ENCODE peak calls at places on chromosomes 3 and 15, in nine cellular contexts. One of them, this sample, is unnamed.

GRCh38 chr15:59401810-59402569 is 29.3 kb upstream of the MYO1E start:
- DNase-seq in endothelial cell: no peak
- DNase-seq in neural progenitor cell: no peak
- DNase-seq in activated naive CD4-positive, alpha-beta T cell: no peak
- DNase-seq in dermis microvascular lymphatic vessel endothelial cell: no peak
- DNase-seq in AG09309: no peak
- DNase-seq in SW480: no peak
- DNase-seq in astrocyte of the spinal cord: no peak
- DNase-seq in left lung: no peak
- DNase-seq in this sample: no peak

GRCh38 chr15:54504695-54505094 is 526.5 kb downstream of the UNC13C start:
- DNase-seq in endothelial cell: no peak
- DNase-seq in neural progenitor cell: no peak
- DNase-seq in activated naive CD4-positive, alpha-beta T cell: no peak
- DNase-seq in dermis microvascular lymphatic vessel endothelial cell: no peak
- DNase-seq in AG09309: no peak
- DNase-seq in SW480: no peak
- DNase-seq in astrocyte of the spinal cord: no peak
- DNase-seq in left lung: no peak
- DNase-seq in this sample: no peak

GRCh38 chr15:83061680-83062079 is 5.4 kb downstream of the BTBD1 start:
- DNase-seq in endothelial cell: no peak
- DNase-seq in neural progenitor cell: peak
- DNase-seq in activated naive CD4-positive, alpha-beta T cell: no peak
- DNase-seq in dermis microvascular lymphatic vessel endothelial cell: no peak
- DNase-seq in AG09309: no peak
- DNase-seq in SW480: no peak
- DNase-seq in astrocyte of the spinal cord: peak
- DNase-seq in left lung: no peak
- DNase-seq in this sample: no peak

GRCh38 chr3:11818033-11818432 is 28.7 kb downstream of the TAMM41 start:
- DNase-seq in endothelial cell: no peak
- DNase-seq in neural progenitor cell: no peak
- DNase-seq in activated naive CD4-positive, alpha-beta T cell: no peak
- DNase-seq in dermis microvascular lymphatic vessel endothelial cell: no peak
- DNase-seq in AG09309: no peak
- DNase-seq in SW480: no peak
- DNase-seq in astrocyte of the spinal cord: peak
- DNase-seq in left lung: no peak
- DNase-seq in this sample: no peak

GRCh38 chr3:155991847-155992246 is 121.4 kb downstream of the GMPS start:
- DNase-seq in endothelial cell: no peak
- DNase-seq in neural progenitor cell: no peak
- DNase-seq in activated naive CD4-positive, alpha-beta T cell: no peak
- DNase-seq in dermis microvascular lymphatic vessel endothelial cell: no peak
- DNase-seq in AG09309: no peak
- DNase-seq in SW480: no peak
- DNase-seq in astrocyte of the spinal cord: no peak
- DNase-seq in left lung: no peak
- DNase-seq in this sample: no peak

GRCh38 chr3:194043516-194043915 is 92.4 kb upstream of the HES1 start:
- DNase-seq in endothelial cell: no peak
- DNase-seq in neural progenitor cell: no peak
- DNase-seq in activated naive CD4-positive, alpha-beta T cell: no peak
- DNase-seq in dermis microvascular lymphatic vessel endothelial cell: peak
- DNase-seq in AG09309: peak
- DNase-seq in SW480: no peak
- DNase-seq in astrocyte of the spinal cord: peak
- DNase-seq in left lung: no peak
- DNase-seq in this sample: no peak

GRCh38 chr3:71219744-71220638 is 363.5 kb downstream of the FOXP1 start:
- DNase-seq in endothelial cell: no peak
- DNase-seq in neural progenitor cell: no peak
- DNase-seq in activated naive CD4-positive, alpha-beta T cell: peak
- DNase-seq in dermis microvascular lymphatic vessel endothelial cell: no peak
- DNase-seq in AG09309: no peak
- DNase-seq in SW480: no peak
- DNase-seq in astrocyte of the spinal cord: no peak
- DNase-seq in left lung: no peak
- DNase-seq in this sample: no peak

GRCh38 chr3:157608006-157608405 is 104.8 kb upstream of the VEPH1 start:
- DNase-seq in endothelial cell: no peak
- DNase-seq in neural progenitor cell: no peak
- DNase-seq in activated naive CD4-positive, alpha-beta T cell: no peak
- DNase-seq in dermis microvascular lymphatic vessel endothelial cell: no peak
- DNase-seq in AG09309: no peak
- DNase-seq in SW480: no peak
- DNase-seq in astrocyte of the spinal cord: no peak
- DNase-seq in left lung: no peak
- DNase-seq in this sample: no peak

GRCh38 chr15:28167042-28167441 is 67.9 kb upstream of the OCA2 start:
- DNase-seq in endothelial cell: no peak
- DNase-seq in neural progenitor cell: no peak
- DNase-seq in activated naive CD4-positive, alpha-beta T cell: no peak
- DNase-seq in dermis microvascular lymphatic vessel endothelial cell: no peak
- DNase-seq in AG09309: no peak
- DNase-seq in SW480: no peak
- DNase-seq in astrocyte of the spinal cord: no peak
- DNase-seq in left lung: no peak
- DNase-seq in this sample: no peak

GRCh38 chr3:187368251-187368733 is at the start of gene RTP4:
- DNase-seq in endothelial cell: no peak
- DNase-seq in neural progenitor cell: no peak
- DNase-seq in activated naive CD4-positive, alpha-beta T cell: peak
- DNase-seq in dermis microvascular lymphatic vessel endothelial cell: peak
- DNase-seq in AG09309: peak
- DNase-seq in SW480: peak
- DNase-seq in astrocyte of the spinal cord: peak
- DNase-seq in left lung: no peak
- DNase-seq in this sample: peak

GRCh38 chr15:68268405-68268804 is 9.1 kb upstream of the FEM1B start:
- DNase-seq in endothelial cell: no peak
- DNase-seq in neural progenitor cell: no peak
- DNase-seq in activated naive CD4-positive, alpha-beta T cell: no peak
- DNase-seq in dermis microvascular lymphatic vessel endothelial cell: no peak
- DNase-seq in AG09309: no peak
- DNase-seq in SW480: peak
- DNase-seq in astrocyte of the spinal cord: no peak
- DNase-seq in left lung: no peak
- DNase-seq in this sample: no peak

GRCh38 chr15:75831806-75832102 is 11.5 kb upstream of the UBE2Q2 start:
- DNase-seq in endothelial cell: no peak
- DNase-seq in neural progenitor cell: no peak
- DNase-seq in activated naive CD4-positive, alpha-beta T cell: no peak
- DNase-seq in dermis microvascular lymphatic vessel endothelial cell: no peak
- DNase-seq in AG09309: no peak
- DNase-seq in SW480: no peak
- DNase-seq in astrocyte of the spinal cord: no peak
- DNase-seq in left lung: no peak
- DNase-seq in this sample: no peak

GRCh38 chr15:77784361-77785292 is 151.9 kb upstream of the LINGO1 start:
- DNase-seq in endothelial cell: peak
- DNase-seq in neural progenitor cell: peak
- DNase-seq in activated naive CD4-positive, alpha-beta T cell: no peak
- DNase-seq in dermis microvascular lymphatic vessel endothelial cell: peak
- DNase-seq in AG09309: no peak
- DNase-seq in SW480: peak
- DNase-seq in astrocyte of the spinal cord: no peak
- DNase-seq in left lung: no peak
- DNase-seq in this sample: peak

This sample was measured in GM18507.